ENCODE peak calls at places on chromosome 18, in six cellular contexts. E is DMS79 treated with DMSO at 0.1 percent for 48 hours; Y is nucleus accumbens; O is posterior vena cava; G is activated CD4-positive, alpha-beta T cell treated with anti-CD3 and anti-CD28 coated beads, Interleukin-2, amount 50 U/mL, for 1 hour; I is MCF 10A. M is an unnamed sample.
A peak's percentile ranks its signal among the peaks of the same experiment; 100 is the strongest.

GRCh38 chr18:46224181-46224775 is 120.1 kb downstream of the HAUS1 start:
- DNase-seq in E (no peak), Y (no peak), O (no peak), G (no peak), I (no peak), M (no peak)

GRCh38 chr18:49846718-49847470 is 33.6 kb upstream of the ACAA2 start:
- DNase-seq in E (peak; percentile 94), Y (no peak), O (peak; percentile 55), G (no peak), I (no peak), M (no peak)

GRCh38 chr18:33708876-33709275 is 130.9 kb downstream of the ASXL3 start:
- DNase-seq in E (no peak), Y (no peak), O (no peak), G (no peak), I (no peak), M (no peak)

GRCh38 chr18:22466608-22467390 is 49.1 kb upstream of the CTAGE1 start:
- DNase-seq in E (no peak), Y (no peak), O (no peak), G (no peak), I (peak; percentile 89), M (no peak)

GRCh38 chr18:48229445-48230052 is 179.6 kb downstream of the ZBTB7C start:
- DNase-seq in E (peak; percentile 69), Y (no peak), O (no peak), G (no peak), I (no peak), M (no peak)

GRCh38 chr18:22183647-22184161 is 14.3 kb downstream of the GATA6 start:
- DNase-seq in E (no peak), Y (no peak), O (no peak), G (no peak), I (no peak), M (no peak)

GRCh38 chr18:9774150-9774549 is 66.0 kb downstream of the RAB31 start:
- DNase-seq in E (no peak), Y (no peak), O (no peak), G (no peak), I (no peak), M (no peak)

GRCh38 chr18:27860701-27861107 is 316.2 kb downstream of the CDH2 start:
- DNase-seq in E (peak; percentile 20), Y (no peak), O (no peak), G (no peak), I (no peak), M (no peak)

GRCh38 chr18:56386856-56387255 is 251.5 kb downstream of the TXNL1 start:
- DNase-seq in E (no peak), Y (no peak), O (no peak), G (no peak), I (no peak), M (no peak)

GRCh38 chr18:48100712-48101165 is 170.3 kb upstream of the SMAD2 start:
- DNase-seq in E (peak; percentile 84), Y (no peak), O (no peak), G (no peak), I (no peak), M (no peak)

GRCh38 chr18:13217971-13218375 is 587 bp upstream of the LDLRAD4 start:
- DNase-seq in E (no peak), Y (no peak), O (no peak), G (peak; percentile 8), I (no peak), M (no peak)

GRCh38 chr18:24121625-24122024 is 17.2 kb upstream of the CABYR start:
- DNase-seq in E (no peak), Y (no peak), O (no peak), G (no peak), I (no peak), M (no peak)

GRCh38 chr18:22848618-22849017 is 84.5 kb upstream of the RBBP8 start:
- DNase-seq in E (no peak), Y (no peak), O (no peak), G (no peak), I (peak; percentile 97), M (no peak)

GRCh38 chr18:21760321-21760720 is 19.7 kb downstream of the MIB1 start:
- DNase-seq in E (no peak), Y (no peak), O (no peak), G (no peak), I (no peak), M (no peak)

GRCh38 chr18:35045121-35045520 is 3.9 kb downstream of the MAPRE2 start:
- DNase-seq in E (peak; percentile 56), Y (no peak), O (no peak), G (no peak), I (peak; percentile 30), M (no peak)

GRCh38 chr18:38006541-38006940 is 440.9 kb upstream of the CELF4 start:
- DNase-seq in E (no peak), Y (no peak), O (no peak), G (no peak), I (no peak), M (no peak)